ENCODE peak calls at places on chromosomes 3 and 15, in nine cellular contexts. A, N, I, G, M, L, Z, X and W are unnamed samples.

GRCh38 chr3:126179825-126180476 is 435 bp downstream of the ALDH1L1 start:
- DNase-seq in A (no peak), N (no peak), I (no peak), G (no peak), M (peak), L (no peak), Z (peak), X (no peak), W (no peak)

GRCh38 chr3:17258823-17259436 is 374.2 kb downstream of the PLCL2 start:
- DNase-seq in A (peak), N (no peak), I (peak), G (peak), M (no peak), L (peak), Z (no peak), X (peak), W (peak)

GRCh38 chr3:72836923-72837322 is 11.3 kb downstream of the SHQ1 start:
- DNase-seq in A (peak), N (no peak), I (no peak), G (no peak), M (no peak), L (no peak), Z (peak), X (no peak), W (no peak)

GRCh38 chr3:188583476-188584161 is 429.7 kb downstream of the LPP start:
- DNase-seq in A (no peak), N (peak), I (no peak), G (peak), M (no peak), L (no peak), Z (peak), X (peak), W (peak)

GRCh38 chr3:43015572-43016512 is 36.7 kb downstream of the GASK1A start:
- DNase-seq in A (no peak), N (no peak), I (no peak), G (no peak), M (no peak), L (no peak), Z (no peak), X (no peak), W (no peak)

GRCh38 chr3:59482001-59482400 is 432.2 kb upstream of the CFAP20DC start:
- DNase-seq in A (no peak), N (no peak), I (no peak), G (peak), M (no peak), L (no peak), Z (no peak), X (no peak), W (peak)

GRCh38 chr3:187763850-187764648 is 18.8 kb upstream of the BCL6 start:
- DNase-seq in A (no peak), N (peak), I (no peak), G (peak), M (no peak), L (no peak), Z (no peak), X (no peak), W (peak)

GRCh38 chr3:33716227-33716626 is 1.8 kb downstream of the CLASP2 start:
- DNase-seq in A (peak), N (no peak), I (no peak), G (peak), M (no peak), L (no peak), Z (no peak), X (no peak), W (peak)

GRCh38 chr3:126518779-126519177 is 1.2 kb upstream of the UROC1 start:
- DNase-seq in A (no peak), N (no peak), I (no peak), G (no peak), M (no peak), L (no peak), Z (no peak), X (no peak), W (no peak)

GRCh38 chr3:165210132-165210531 is 13.9 kb upstream of the SLITRK3 start:
- DNase-seq in A (no peak), N (no peak), I (no peak), G (no peak), M (no peak), L (no peak), Z (no peak), X (no peak), W (no peak)

GRCh38 chr15:53072077-53072476 is 281.9 kb upstream of the ONECUT1 start:
- DNase-seq in A (peak), N (peak), I (peak), G (peak), M (no peak), L (no peak), Z (peak), X (peak), W (peak)

GRCh38 chr3:126339466-126339865 is 17.7 kb downstream of the KLF15 start:
- DNase-seq in A (no peak), N (no peak), I (no peak), G (no peak), M (peak), L (no peak), Z (no peak), X (no peak), W (no peak)

GRCh38 chr3:57078366-57079220 is 18.1 kb downstream of the SPATA12 start:
- DNase-seq in A (peak), N (peak), I (peak), G (peak), M (peak), L (peak), Z (no peak), X (peak), W (peak)

GRCh38 chr3:8982509-8982908 is 19.2 kb upstream of the RAD18 start:
- DNase-seq in A (no peak), N (no peak), I (no peak), G (no peak), M (no peak), L (no peak), Z (no peak), X (no peak), W (no peak)

GRCh38 chr15:29593629-29594028 is 228.6 kb downstream of the TJP1 start:
- DNase-seq in A (no peak), N (no peak), I (no peak), G (no peak), M (no peak), L (no peak), Z (no peak), X (no peak), W (no peak)

GRCh38 chr15:89361451-89362202 is 27.0 kb upstream of the POLG start:
- DNase-seq in A (peak), N (peak), I (peak), G (peak), M (peak), L (no peak), Z (peak), X (peak), W (peak)

GRCh38 chr3:104909721-104910120 is 457.0 kb upstream of the ALCAM start:
- DNase-seq in A (peak), N (no peak), I (no peak), G (no peak), M (no peak), L (no peak), Z (no peak), X (peak), W (no peak)

GRCh38 chr3:112687214-112687613 is 46.3 kb upstream of the CCDC80 start:
- DNase-seq in A (no peak), N (no peak), I (no peak), G (no peak), M (no peak), L (no peak), Z (no peak), X (no peak), W (peak)

GRCh38 chr3:152269423-152270144 is 855 bp downstream of the MBNL1 start:
- DNase-seq in A (peak), N (peak), I (peak), G (peak), M (peak), L (no peak), Z (no peak), X (peak), W (peak)

GRCh38 chr15:90557651-90558084 is 27.9 kb downstream of the CRTC3 start:
- DNase-seq in A (peak), N (no peak), I (no peak), G (no peak), M (peak), L (no peak), Z (peak), X (no peak), W (no peak)

GRCh38 chr3:12155264-12155663 is 3.4 kb downstream of the TIMP4 start:
- DNase-seq in A (no peak), N (no peak), I (no peak), G (no peak), M (no peak), L (no peak), Z (no peak), X (no peak), W (no peak)

GRCh38 chr3:188152660-188153497 is 1.1 kb upstream of the LPP start:
- DNase-seq in A (no peak), N (peak), I (peak), G (peak), M (peak), L (no peak), Z (no peak), X (peak), W (peak)

DNA sequence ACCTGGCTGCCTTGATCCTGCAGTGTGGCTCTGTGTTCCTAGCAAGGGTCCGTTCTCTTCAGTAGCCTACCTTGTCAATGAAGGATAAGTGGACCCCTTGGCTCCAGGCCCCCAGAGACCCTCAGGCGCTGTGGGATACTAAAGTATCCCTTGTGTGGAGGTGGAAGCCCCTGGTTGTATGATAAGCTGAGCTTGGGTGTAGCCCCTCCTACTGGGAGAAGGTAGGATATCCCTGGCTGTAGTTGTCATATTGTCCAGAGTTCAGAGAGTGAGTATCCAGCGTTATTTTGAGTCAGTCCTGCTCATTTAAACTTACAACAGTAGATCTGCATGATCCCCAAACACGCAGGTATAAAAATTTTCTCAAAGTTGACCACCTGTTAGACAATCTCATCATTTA is 496.8 kb downstream of the CNTN4 start:
- DNase-seq in A (no peak), N (no peak), I (no peak), G (no peak), M (no peak), L (no peak), Z (no peak), X (no peak), W (no peak)
- TF ChIP-seq CTCF in A (no peak), N (no peak), I (no peak), G (no peak), M (no peak), L (peak), Z (no peak), X (no peak), W (no peak)

GRCh38 chr3:50637945-50638344 is 21.0 kb downstream of the MAPKAPK3 start:
- DNase-seq in A (no peak), N (no peak), I (no peak), G (no peak), M (no peak), L (no peak), Z (no peak), X (no peak), W (no peak)
- H3K4me3 ChIP-seq in A (no peak), N (no peak), I (no peak), G (no peak), M (no peak), L (no peak), Z (no peak), X (no peak), W (no peak)

GRCh38 chr3:13229291-13229949 is 156.2 kb upstream of the IQSEC1 start:
- DNase-seq in A (no peak), N (peak), I (peak), G (peak), M (peak), L (no peak), Z (peak), X (peak), W (peak)
- TF ChIP-seq CTCF in A (peak), N (peak), I (peak), G (peak), M (peak), L (peak), Z (peak), X (peak), W (peak)

GRCh38 chr15:39578851-39579486 is 1.9 kb upstream of the THBS1 start:
- DNase-seq in A (peak), N (no peak), I (peak), G (no peak), M (no peak), L (no peak), Z (no peak), X (no peak), W (no peak)
- H3K4me3 ChIP-seq in A (peak), N (no peak), I (peak), G (peak), M (peak), L (no peak), Z (peak), X (no peak), W (peak)

GRCh38 chr15:85454403-85454802 is 74.0 kb downstream of the AKAP13 start:
- DNase-seq in A (no peak), N (no peak), I (no peak), G (no peak), M (no peak), L (no peak), Z (no peak), X (no peak), W (peak)
- TF ChIP-seq CTCF in A (no peak), N (no peak), I (peak), G (no peak), M (no peak), L (peak), Z (no peak), X (no peak), W (no peak)

GRCh38 chr15:49270541-49271421 is 100.7 kb downstream of the GALK2 start:
- DNase-seq in A (peak), N (no peak), I (no peak), G (no peak), M (peak), L (no peak), Z (no peak), X (no peak), W (peak)
- H3K4me3 ChIP-seq in A (no peak), N (no peak), I (no peak), G (no peak), M (no peak), L (no peak), Z (no peak), X (no peak), W (no peak)

DNA sequence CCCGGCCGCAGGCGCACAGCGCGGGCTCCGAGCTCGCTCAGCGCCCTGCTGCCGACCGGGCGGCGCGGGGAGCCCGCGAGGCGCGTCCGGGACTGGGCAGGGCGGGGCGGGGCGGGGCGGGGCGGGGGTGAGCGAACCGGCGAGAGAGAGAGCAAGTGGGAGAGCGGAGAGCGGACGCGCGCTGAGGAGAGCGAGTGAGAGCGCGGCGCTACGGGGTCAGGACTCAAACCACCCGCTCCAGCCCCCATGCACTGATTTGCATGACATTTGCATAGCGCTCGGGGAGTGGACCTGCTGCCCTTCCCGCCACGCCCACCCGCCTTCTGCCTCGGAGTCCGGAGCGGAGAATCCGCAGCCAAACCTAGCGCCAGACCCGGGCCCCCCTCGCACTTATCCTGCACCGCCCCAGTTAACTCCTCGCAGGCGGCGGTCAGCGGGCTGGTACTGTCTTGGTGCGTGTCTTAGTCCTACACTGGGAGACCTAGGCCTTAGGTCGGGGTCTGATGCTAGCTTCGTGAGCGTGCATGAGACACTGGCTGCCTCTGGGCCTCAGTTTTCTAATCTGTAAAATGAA is at the start of gene MYLK:
- DNase-seq in A (peak), N (peak), I (peak), G (peak), M (peak), L (peak), Z (peak), X (peak), W (peak)
- TF ChIP-seq CTCF in A (no peak), N (no peak), I (no peak), G (no peak), M (no peak), L (no peak), Z (no peak), X (no peak), W (no peak)

GRCh38 chr3:159841766-159842165 is 146.9 kb upstream of the IL12A start:
- DNase-seq in A (no peak), N (no peak), I (no peak), G (no peak), M (no peak), L (no peak), Z (no peak), X (no peak), W (no peak)
- H3K4me3 ChIP-seq in A (no peak), N (no peak), I (no peak), G (no peak), M (no peak), L (no peak), Z (no peak), X (no peak), W (no peak)

GRCh38 chr3:107660316-107660976 is 137.7 kb downstream of the BBX start:
- DNase-seq in A (peak), N (no peak), I (no peak), G (no peak), M (no peak), L (no peak), Z (no peak), X (peak), W (peak)
- TF ChIP-seq CTCF in A (peak), N (peak), I (peak), G (peak), M (no peak), L (peak), Z (peak), X (peak), W (peak)